ENCODE peak calls at places on chromosomes 3 and 15, in four cellular contexts. One of them, this sample, is unnamed.

GRCh38 chr15:56243774-56244236 is at the start of gene RFX7:
- DNase-seq in GM12878: no peak
- DNase-seq in A549: peak
- DNase-seq in K562: peak
- DNase-seq in this sample: peak

GRCh38 chr3:57227930-57228733 is 603 bp downstream of the APPL1 start:
- DNase-seq in K562: peak
- DNase-seq in GM12878: no peak
- DNase-seq in A549: peak
- DNase-seq in this sample: peak

GRCh38 chr15:69044899-69045298 is 30.4 kb downstream of the NOX5 start:
- DNase-seq in A549: peak
- DNase-seq in K562: no peak
- DNase-seq in GM12878: no peak
- DNase-seq in this sample: peak

GRCh38 chr3:140395134-140396075 is 282.5 kb upstream of the TRIM42 start:
- DNase-seq in A549: no peak
- DNase-seq in K562: no peak
- DNase-seq in GM12878: no peak
- DNase-seq in this sample: no peak

GRCh38 chr3:197540961-197541377 is 14.8 kb downstream of the BDH1 start:
- DNase-seq in GM12878: no peak
- DNase-seq in K562: no peak
- DNase-seq in A549: no peak
- DNase-seq in this sample: no peak

GRCh38 chr3:161695811-161696210 is 199.2 kb downstream of the OTOL1 start:
- DNase-seq in K562: no peak
- DNase-seq in A549: no peak
- DNase-seq in GM12878: no peak
- DNase-seq in this sample: no peak

GRCh38 chr15:33584797-33585196 is 274.0 kb downstream of the RYR3 start:
- DNase-seq in GM12878: no peak
- DNase-seq in K562: no peak
- DNase-seq in A549: no peak
- DNase-seq in this sample: peak

GRCh38 chr3:14573706-14574105 is 33.6 kb upstream of the GRIP2 start:
- DNase-seq in GM12878: no peak
- DNase-seq in A549: no peak
- DNase-seq in K562: no peak
- DNase-seq in this sample: no peak

GRCh38 chr3:117746091-117746490 is 1036.5 kb downstream of the TUSC7 start:
- DNase-seq in A549: no peak
- DNase-seq in K562: no peak
- DNase-seq in GM12878: no peak
- DNase-seq in this sample: no peak

GRCh38 chr3:97815149-97815917 is 6.5 kb upstream of the CRYBG3 start:
- DNase-seq in A549: no peak
- DNase-seq in K562: no peak
- DNase-seq in GM12878: no peak
- DNase-seq in this sample: peak

GRCh38 chr3:189167027-189167766 is 4.6 kb upstream of the TPRG1 start:
- DNase-seq in K562: no peak
- DNase-seq in GM12878: no peak
- DNase-seq in A549: peak
- DNase-seq in this sample: no peak

GRCh38 chr15:86837631-86838030 is 758.0 kb downstream of the AGBL1 start:
- DNase-seq in A549: no peak
- DNase-seq in K562: no peak
- DNase-seq in GM12878: no peak
- DNase-seq in this sample: no peak

GRCh38 chr3:187955076-187955952 is 198.6 kb upstream of the LPP start:
- DNase-seq in K562: no peak
- DNase-seq in A549: peak
- DNase-seq in GM12878: no peak
- DNase-seq in this sample: peak

GRCh38 chr3:35932995-35933394 is 293.7 kb downstream of the ARPP21 start:
- DNase-seq in K562: no peak
- DNase-seq in GM12878: no peak
- DNase-seq in A549: peak
- DNase-seq in this sample: peak

GRCh38 chr3:170081079-170081741 is 43.4 kb downstream of the GPR160 start:
- DNase-seq in A549: no peak
- DNase-seq in K562: no peak
- DNase-seq in GM12878: no peak
- DNase-seq in this sample: peak

GRCh38 chr3:181709537-181710279 is 2.0 kb upstream of the SOX2 start:
- DNase-seq in K562: peak
- DNase-seq in A549: no peak
- DNase-seq in GM12878: no peak
- DNase-seq in this sample: peak

GRCh38 chr3:149251186-149251585 is 29.6 kb upstream of the CP start:
- DNase-seq in A549: no peak
- DNase-seq in GM12878: no peak
- DNase-seq in K562: no peak
- DNase-seq in this sample: no peak

GRCh38 chr3:127768346-127769008 is 53.8 kb downstream of the MGLL start:
- DNase-seq in A549: peak
- DNase-seq in GM12878: no peak
- DNase-seq in K562: no peak
- DNase-seq in this sample: peak

GRCh38 chr3:141878812-141879211 is 2.4 kb downstream of the ATP1B3 start:
- DNase-seq in K562: no peak
- DNase-seq in A549: no peak
- DNase-seq in GM12878: no peak
- DNase-seq in this sample: peak

GRCh38 chr3:134600166-134600670 is 50.6 kb downstream of the KY start:
- DNase-seq in GM12878: no peak
- DNase-seq in K562: no peak
- DNase-seq in A549: no peak
- DNase-seq in this sample: no peak

DNA sequence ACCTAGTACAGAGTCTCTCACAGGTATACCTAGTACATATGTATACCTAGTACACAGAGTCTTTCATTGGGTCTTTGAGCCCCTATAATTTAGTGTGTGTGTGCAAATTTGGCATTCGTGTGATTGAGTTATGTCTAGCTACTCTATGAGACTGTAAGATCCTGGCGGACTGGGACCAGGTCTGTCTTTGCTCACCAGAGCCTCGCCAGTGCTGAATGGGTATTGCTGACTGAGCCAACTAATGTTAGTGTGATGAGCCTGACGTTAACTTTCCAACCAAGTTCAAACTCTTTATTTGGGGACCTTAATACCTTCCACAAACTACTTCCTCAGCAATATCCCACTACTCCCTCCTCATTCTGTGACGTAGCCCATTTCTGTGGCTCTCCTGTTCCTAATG is 35.6 kb downstream of the SETMAR start:
- DNase-seq in A549: no peak
- DNase-seq in GM12878: no peak
- DNase-seq in K562: no peak
- DNase-seq in this sample: no peak
- TF ChIP-seq CTCF in A549: no peak
- TF ChIP-seq CTCF in GM12878: no peak
- TF ChIP-seq CTCF in K562: no peak
- TF ChIP-seq CTCF in this sample: no peak

DNA sequence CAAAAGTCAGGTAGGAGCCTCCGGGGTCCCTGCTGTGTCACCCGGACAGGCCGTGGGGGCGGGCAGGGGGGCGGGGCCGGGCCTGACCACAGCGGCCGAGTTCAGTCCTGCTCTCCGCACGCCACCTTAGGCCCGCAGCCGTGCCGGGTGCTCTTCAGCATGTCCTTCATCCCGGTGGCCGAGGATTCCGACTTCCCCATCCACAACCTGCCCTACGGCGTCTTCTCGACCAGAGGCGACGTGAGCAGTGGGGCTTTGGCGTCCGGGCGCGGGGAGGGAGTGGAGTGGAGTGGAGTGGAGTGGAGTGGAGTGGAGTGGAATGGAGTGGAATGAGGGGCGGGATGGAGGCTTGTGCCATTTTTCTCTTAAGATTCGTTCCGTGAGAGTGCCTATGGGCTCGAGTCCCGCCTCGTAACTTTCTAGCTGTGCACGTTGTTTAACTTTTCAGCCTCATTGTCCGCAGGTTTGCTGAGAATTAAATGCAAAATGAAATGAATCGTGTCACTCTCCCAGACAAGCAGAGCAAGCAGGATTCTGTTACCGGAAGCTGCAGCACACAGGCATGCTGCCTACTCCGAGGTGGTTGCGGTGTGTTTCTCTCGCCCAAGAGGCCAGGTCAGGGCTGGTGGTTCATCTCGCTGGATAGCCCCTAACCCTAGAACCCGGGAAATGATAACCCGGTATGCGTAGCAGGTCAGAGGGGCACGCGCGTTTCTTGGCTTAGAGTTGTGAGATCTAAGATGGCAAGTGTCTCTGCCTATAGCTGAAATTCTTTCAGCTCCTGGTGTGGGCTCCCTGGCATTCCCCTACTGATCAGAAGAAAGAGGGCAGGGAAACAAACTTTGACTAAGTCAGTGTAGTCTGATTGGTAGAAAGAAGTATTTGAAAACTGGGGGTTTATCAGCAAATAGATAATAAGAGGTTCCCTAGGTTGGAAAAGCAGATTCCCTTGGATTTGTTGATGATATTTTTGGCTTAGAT is at the start of gene FAH:
- DNase-seq in GM12878: no peak
- DNase-seq in A549: no peak
- DNase-seq in K562: peak
- DNase-seq in this sample: peak
- TF ChIP-seq POLR2A in GM12878: peak
- TF ChIP-seq POLR2A in A549: peak
- TF ChIP-seq POLR2A in K562: peak
- TF ChIP-seq POLR2A in this sample: no peak

GRCh38 chr3:61702453-61702852 is 141.1 kb downstream of the PTPRG start:
- DNase-seq in GM12878: no peak
- DNase-seq in A549: no peak
- DNase-seq in K562: no peak
- DNase-seq in this sample: no peak
- TF ChIP-seq RCOR1 in GM12878: no peak
- TF ChIP-seq RCOR1 in A549: no peak
- TF ChIP-seq RCOR1 in K562: no peak
- TF ChIP-seq RCOR1 in this sample: no peak

GRCh38 chr3:108106449-108106848 is 15.6 kb upstream of the CD47 start:
- DNase-seq in K562: no peak
- DNase-seq in GM12878: no peak
- DNase-seq in A549: no peak
- DNase-seq in this sample: no peak

GRCh38 chr3:108102420-108103039 is 11.7 kb upstream of the CD47 start:
- DNase-seq in GM12878: no peak
- DNase-seq in K562: no peak
- DNase-seq in A549: no peak
- DNase-seq in this sample: no peak

GRCh38 chr3:108106031-108106430 is 15.2 kb upstream of the CD47 start:
- DNase-seq in K562: no peak
- DNase-seq in GM12878: no peak
- DNase-seq in A549: no peak
- DNase-seq in this sample: peak

GRCh38 chr3:108103040-108103751 is 12.4 kb upstream of the CD47 start:
- DNase-seq in A549: no peak
- DNase-seq in GM12878: no peak
- DNase-seq in K562: peak
- DNase-seq in this sample: no peak

DNA sequence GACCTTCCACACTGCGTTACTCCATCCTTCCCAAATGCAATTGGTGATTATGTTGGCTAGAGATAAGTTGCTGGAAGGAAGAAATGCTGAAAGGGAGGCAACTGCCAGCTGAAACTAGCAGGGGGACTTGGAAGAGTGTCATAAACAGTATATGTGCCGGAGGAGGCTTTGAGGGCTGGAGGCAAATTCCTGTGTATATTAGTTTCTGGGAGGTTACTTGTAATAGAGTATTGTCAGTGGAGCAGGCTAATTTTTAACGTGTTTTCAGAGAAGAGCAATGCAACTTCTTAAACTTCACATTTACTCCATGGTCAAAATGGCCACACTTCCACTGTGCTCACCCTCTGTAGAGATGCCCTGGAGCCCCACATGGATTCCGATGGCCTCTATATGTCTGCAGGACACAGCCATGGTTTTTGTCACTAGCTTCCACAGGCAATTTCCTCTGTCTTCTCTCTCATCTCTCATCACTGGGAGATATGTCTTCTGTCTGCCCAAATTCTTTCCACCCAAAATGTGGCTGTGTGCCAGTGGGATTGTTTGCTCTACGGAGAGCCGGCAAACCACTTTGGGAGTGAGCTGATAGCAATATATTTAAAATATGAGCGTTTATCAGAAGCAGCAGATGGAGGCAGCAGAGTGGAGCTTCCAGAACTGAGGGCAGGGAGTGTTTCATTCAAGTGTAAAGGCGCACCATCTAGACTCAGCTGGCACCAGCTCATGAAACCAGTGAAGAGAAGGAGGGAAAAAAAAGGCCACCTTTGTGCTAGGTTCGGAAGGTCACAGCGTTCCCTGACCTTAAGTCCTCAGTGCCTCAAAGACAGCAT is 13.4 kb upstream of the CD47 start:
- DNase-seq in K562: peak
- DNase-seq in A549: no peak
- DNase-seq in GM12878: no peak
- DNase-seq in this sample: peak
- TF ChIP-seq CTCF in K562: peak
- TF ChIP-seq CTCF in A549: no peak
- TF ChIP-seq CTCF in GM12878: no peak
- TF ChIP-seq CTCF in this sample: no peak

DNA sequence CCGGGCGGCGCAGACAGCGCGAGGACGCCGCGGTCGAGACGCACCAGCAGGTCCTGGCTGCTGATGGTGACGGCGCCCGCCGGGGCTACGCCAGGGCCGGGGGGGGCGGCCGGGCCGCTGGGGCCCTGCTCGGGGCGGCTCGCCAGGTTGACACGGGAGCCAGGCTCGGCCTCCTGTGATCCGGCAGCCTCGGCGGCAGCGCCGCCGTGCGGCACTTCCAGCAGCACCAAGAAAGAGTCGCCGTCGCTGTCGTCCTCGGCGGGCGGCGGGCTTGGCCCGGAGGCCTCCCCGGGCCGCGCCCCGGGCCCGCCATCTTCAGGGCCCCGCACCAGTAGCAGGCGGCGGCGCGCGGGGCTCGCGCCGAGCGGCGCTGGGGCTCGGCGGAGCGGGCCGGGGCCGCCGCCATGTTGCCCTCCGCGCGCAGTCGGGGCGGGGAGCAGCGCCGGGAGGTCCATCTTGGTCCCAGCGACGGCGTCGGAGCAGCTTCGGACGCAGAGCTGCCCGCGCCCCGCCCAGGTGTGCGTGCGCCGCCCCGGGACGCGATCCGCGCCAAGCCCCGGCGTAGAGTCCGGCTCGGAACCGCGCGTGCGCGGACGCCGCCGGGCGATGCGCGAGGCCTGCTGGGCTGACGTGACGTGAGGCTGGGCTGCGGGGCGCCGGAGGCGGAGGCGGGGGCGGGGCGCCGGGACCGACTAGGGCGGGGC is at the start of gene ZXDC:
- DNase-seq in K562: peak
- DNase-seq in A549: peak
- DNase-seq in GM12878: peak
- DNase-seq in this sample: peak
- TF ChIP-seq POLR2A in K562: no peak
- TF ChIP-seq POLR2A in A549: peak
- TF ChIP-seq POLR2A in GM12878: peak
- TF ChIP-seq POLR2A in this sample: peak

GRCh38 chr3:123076496-123077418 is 9.9 kb downstream of the PDIA5 start:
- DNase-seq in K562: no peak
- DNase-seq in A549: no peak
- DNase-seq in GM12878: no peak
- DNase-seq in this sample: no peak
- TF ChIP-seq RCOR1 in K562: no peak
- TF ChIP-seq RCOR1 in A549: no peak
- TF ChIP-seq RCOR1 in GM12878: no peak
- TF ChIP-seq RCOR1 in this sample: no peak

This sample was measured in IMR-90.